ENCODE peak calls at places on chromosome 22, in ten cellular contexts. D is T-cell; W is activated effector memory CD4-positive, alpha-beta T cell treated with anti-CD3 and anti-CD28 coated beads, Interleukin-2, amount 50 U/mL, for 16 hours; B is ELF-1; N is brain microvascular endothelial cell; T is tibial nerve; V is HEK293T; Z is cardiac septum; Q is AG04449; E is NCI-H2029 treated with DMSO at 0.1 percent for 48 hours. L is an unnamed sample.

GRCh38 chr22:46581580-46582244 is 38.5 kb upstream of the GRAMD4 start:
- DNase-seq in D (no peak), W (no peak), B (no peak), N (no peak), T (no peak), V (no peak), Z (peak), Q (no peak), E (no peak), L (peak)

GRCh38 chr22:44369916-44370804 is 57.4 kb upstream of the SHISAL1 start:
- DNase-seq in D (no peak), W (no peak), B (no peak), N (no peak), T (no peak), V (no peak), Z (no peak), Q (no peak), E (no peak), L (no peak)

GRCh38 chr22:40345271-40345670 is 1.0 kb upstream of the ADSL start:
- DNase-seq in D (no peak), W (peak), B (peak), N (no peak), T (no peak), V (no peak), Z (no peak), Q (no peak), E (no peak), L (no peak)

GRCh38 chr22:38657248-38657909 is 941 bp downstream of the CBY1 start:
- DNase-seq in D (no peak), W (peak), B (peak), N (peak), T (no peak), V (peak), Z (no peak), Q (no peak), E (no peak), L (peak)

GRCh38 chr22:19610518-19611253 is 86.5 kb upstream of the CLDN5 start:
- DNase-seq in D (no peak), W (no peak), B (no peak), N (no peak), T (no peak), V (no peak), Z (no peak), Q (no peak), E (no peak), L (peak)

GRCh38 chr22:31497148-31497938 is 1.0 kb downstream of the SFI1 start:
- DNase-seq in D (peak), W (no peak), B (no peak), N (no peak), T (no peak), V (no peak), Z (no peak), Q (no peak), E (no peak), L (no peak)

GRCh38 chr22:37240941-37241320 is 3.1 kb downstream of the RAC2 start:
- DNase-seq in D (no peak), W (peak), B (no peak), N (no peak), T (no peak), V (no peak), Z (no peak), Q (no peak), E (no peak), L (no peak)

GRCh38 chr22:29664731-29665130 is 55.1 kb upstream of the CABP7 start:
- DNase-seq in D (no peak), W (no peak), B (no peak), N (no peak), T (no peak), V (no peak), Z (no peak), Q (no peak), E (no peak), L (no peak)

GRCh38 chr22:45889093-45889538 is 87.8 kb downstream of the WNT7B start:
- DNase-seq in D (no peak), W (no peak), B (no peak), N (no peak), T (no peak), V (no peak), Z (peak), Q (no peak), E (no peak), L (no peak)

GRCh38 chr22:19886605-19887250 is 32.1 kb upstream of the GNB1L start:
- DNase-seq in D (peak), W (peak), B (no peak), N (no peak), T (no peak), V (no peak), Z (peak), Q (no peak), E (peak), L (no peak)

GRCh38 chr22:45272498-45272897 is 12.3 kb upstream of the UPK3A start:
- DNase-seq in D (no peak), W (no peak), B (no peak), N (no peak), T (no peak), V (no peak), Z (no peak), Q (no peak), E (no peak), L (no peak)

GRCh38 chr22:27668828-27669797 is 132.4 kb downstream of the MN1 start:
- DNase-seq in D (peak), W (no peak), B (peak), N (peak), T (no peak), V (no peak), Z (peak), Q (no peak), E (no peak), L (peak)

GRCh38 chr22:38572065-38572464 is 2.1 kb upstream of the DMC1 start:
- DNase-seq in D (no peak), W (no peak), B (no peak), N (peak), T (no peak), V (peak), Z (no peak), Q (no peak), E (no peak), L (no peak)

GRCh38 chr22:37485714-37486223 is 415 bp downstream of the MFNG start:
- DNase-seq in D (no peak), W (peak), B (no peak), N (no peak), T (no peak), V (no peak), Z (no peak), Q (no peak), E (no peak), L (no peak)

GRCh38 chr22:24165673-24166072 is 15.6 kb upstream of the SUSD2 start:
- DNase-seq in D (no peak), W (no peak), B (no peak), N (no peak), T (no peak), V (no peak), Z (no peak), Q (no peak), E (no peak), L (no peak)

GRCh38 chr22:45422237-45422983 is 8.9 kb downstream of the RIBC2 start:
- DNase-seq in D (no peak), W (no peak), B (peak), N (no peak), T (no peak), V (no peak), Z (no peak), Q (no peak), E (no peak), L (no peak)

GRCh38 chr22:40758390-40758789 is 60.8 kb downstream of the SLC25A17 start:
- DNase-seq in D (no peak), W (no peak), B (no peak), N (no peak), T (no peak), V (no peak), Z (no peak), Q (no peak), E (no peak), L (no peak)

GRCh38 chr22:29328055-29328454 is 12.6 kb upstream of the RASL10A start:
- DNase-seq in D (no peak), W (no peak), B (no peak), N (no peak), T (no peak), V (no peak), Z (no peak), Q (no peak), E (no peak), L (no peak)

GRCh38 chr22:31230871-31231621 is 18.9 kb downstream of the LIMK2 start:
- DNase-seq in D (peak), W (peak), B (peak), N (peak), T (no peak), V (peak), Z (no peak), Q (no peak), E (no peak), L (no peak)

GRCh38 chr22:38750638-38751037 is 5.2 kb downstream of the SUN2 start:
- DNase-seq in D (no peak), W (no peak), B (no peak), N (no peak), T (no peak), V (no peak), Z (no peak), Q (no peak), E (no peak), L (no peak)

GRCh38 chr22:25839755-25840154 is 97.8 kb downstream of the MYO18B start:
- DNase-seq in D (no peak), W (no peak), B (no peak), N (no peak), T (no peak), V (no peak), Z (no peak), Q (no peak), E (no peak), L (no peak)

GRCh38 chr22:48827228-48827810 is 1000.4 kb downstream of the BRD1 start:
- DNase-seq in D (no peak), W (peak), B (peak), N (no peak), T (no peak), V (no peak), Z (no peak), Q (no peak), E (peak), L (no peak)

GRCh38 chr22:40081662-40082061 is 86.9 kb downstream of the FAM83F start:
- DNase-seq in D (no peak), W (no peak), B (no peak), N (no peak), T (no peak), V (no peak), Z (no peak), Q (no peak), E (no peak), L (no peak)

GRCh38 chr22:50672041-50672440 is 582 bp upstream of the SHANK3 start:
- DNase-seq in D (no peak), W (no peak), B (no peak), N (no peak), T (no peak), V (no peak), Z (no peak), Q (no peak), E (no peak), L (no peak)

GRCh38 chr22:45014658-45015057 is 4.9 kb upstream of the PHF21B start:
- DNase-seq in D (no peak), W (no peak), B (peak), N (no peak), T (no peak), V (no peak), Z (no peak), Q (no peak), E (no peak), L (peak)

GRCh38 chr22:29524440-29525191 is 28.9 kb downstream of the THOC5 start:
- DNase-seq in D (no peak), W (peak), B (peak), N (peak), T (no peak), V (peak), Z (no peak), Q (no peak), E (no peak), L (peak)

GRCh38 chr22:47129902-47130301 is 367.5 kb downstream of the TBC1D22A start:
- DNase-seq in D (no peak), W (no peak), B (no peak), N (no peak), T (no peak), V (no peak), Z (no peak), Q (no peak), E (no peak), L (no peak)

GRCh38 chr22:36541831-36542391 is 12.9 kb upstream of the EIF3D start:
- DNase-seq in D (no peak), W (peak), B (no peak), N (peak), T (no peak), V (no peak), Z (no peak), Q (peak), E (peak), L (no peak)

GRCh38 chr22:32480238-32480637 is 5.6 kb downstream of the FBXO7 start:
- DNase-seq in D (no peak), W (no peak), B (no peak), N (no peak), T (no peak), V (no peak), Z (no peak), Q (no peak), E (no peak), L (no peak)

GRCh38 chr22:45009881-45010531 is at the start of gene PHF21B:
- DNase-seq in D (no peak), W (no peak), B (peak), N (no peak), T (no peak), V (peak), Z (no peak), Q (no peak), E (no peak), L (peak)

GRCh38 chr22:27870234-27871191 is 48.5 kb downstream of the PITPNB start:
- DNase-seq in D (no peak), W (no peak), B (no peak), N (no peak), T (no peak), V (no peak), Z (no peak), Q (no peak), E (no peak), L (no peak)

GRCh38 chr22:42397332-42398246 is 34.6 kb downstream of the NFAM1 start:
- DNase-seq in D (no peak), W (no peak), B (no peak), N (no peak), T (no peak), V (no peak), Z (peak), Q (no peak), E (no peak), L (no peak)

GRCh38 chr22:39482768-39483167 is 19.3 kb upstream of the MIEF1 start:
- DNase-seq in D (no peak), W (no peak), B (peak), N (no peak), T (no peak), V (no peak), Z (no peak), Q (no peak), E (no peak), L (no peak)

GRCh38 chr22:28800308-28801041 is at the start of gene XBP1:
- DNase-seq in D (peak), W (peak), B (peak), N (peak), T (peak), V (peak), Z (peak), Q (peak), E (peak), L (peak)

GRCh38 chr22:45069925-45070324 is 60.1 kb upstream of the PHF21B start:
- DNase-seq in D (no peak), W (peak), B (no peak), N (no peak), T (no peak), V (no peak), Z (no peak), Q (no peak), E (no peak), L (no peak)

GRCh38 chr22:25172153-25172552 is 27.5 kb upstream of the CRYBB3 start:
- DNase-seq in D (no peak), W (no peak), B (peak), N (no peak), T (no peak), V (no peak), Z (no peak), Q (no peak), E (no peak), L (no peak)

GRCh38 chr22:23539135-23539838 is 40.8 kb downstream of the IGLL1 start:
- DNase-seq in D (peak), W (peak), B (peak), N (peak), T (peak), V (peak), Z (peak), Q (peak), E (peak), L (peak)